ENCODE peak calls at places on chromosomes 1 and 21, in nine cellular contexts. K is ovary; P is testis; C is esophagus squamous epithelium; M is HCT116; X is kidney; J is fibroblast of lung; F is CD4-positive, CD25-positive, alpha-beta regulatory T cell; O is GM23248. U is an unnamed sample. For H3K4me1, the result is how much of the 10 kb centered on the place peaks cover.

GRCh38 chr1:22827666-22828065 is 117.0 kb downstream of the EPHB2 start:
- DNase-seq in K (no peak), P (no peak), C (no peak), M (no peak), X (peak), J (no peak), F (no peak), O (no peak), U (no peak)

GRCh38 chr1:118989006-118989736 is 1.0 kb upstream of the TBX15 start:
- DNase-seq in K (no peak), P (no peak), C (no peak), M (no peak), X (no peak), J (no peak), F (no peak), O (peak), U (no peak)

GRCh38 chr21:17463441-17463840 is 49.4 kb upstream of the CXADR start:
- DNase-seq in K (no peak), P (peak), C (no peak), M (no peak), X (no peak), J (peak), F (no peak), O (peak), U (no peak)

GRCh38 chr1:55827350-55827749 is 612.2 kb upstream of the USP24 start:
- DNase-seq in K (peak), P (no peak), C (no peak), M (no peak), X (no peak), J (peak), F (no peak), O (peak), U (no peak)

GRCh38 chr1:3553166-3553939 is 58.0 kb downstream of the MEGF6 start:
- DNase-seq in K (peak), P (peak), C (no peak), M (no peak), X (no peak), J (no peak), F (no peak), O (peak), U (peak)

GRCh38 chr1:32541064-32541566 is 1.9 kb downstream of the ZBTB8A start:
- DNase-seq in K (no peak), P (no peak), C (no peak), M (no peak), X (no peak), J (no peak), F (no peak), O (no peak), U (no peak)

GRCh38 chr1:246284021-246284420 is 223.1 kb downstream of the SMYD3 start:
- DNase-seq in K (no peak), P (no peak), C (no peak), M (no peak), X (no peak), J (peak), F (no peak), O (no peak), U (no peak)

GRCh38 chr1:163231385-163231784 is 28.7 kb upstream of the RGS5 start:
- DNase-seq in K (no peak), P (no peak), C (no peak), M (no peak), X (no peak), J (peak), F (no peak), O (peak), U (no peak)

GRCh38 chr1:24949331-24949881 is 19.3 kb upstream of the RUNX3 start:
- DNase-seq in K (no peak), P (no peak), C (no peak), M (no peak), X (no peak), J (peak), F (no peak), O (peak), U (no peak)

GRCh38 chr1:191438979-191439378 is 719.3 kb upstream of the RGS18 start:
- DNase-seq in K (no peak), P (no peak), C (no peak), M (no peak), X (no peak), J (no peak), F (no peak), O (no peak), U (no peak)

GRCh38 chr1:211735208-211736170 is 60.1 kb upstream of the NEK2 start:
- DNase-seq in K (peak), P (peak), C (no peak), M (peak), X (no peak), J (peak), F (no peak), O (peak), U (peak)

GRCh38 chr1:24486296-24487065 is 16.2 kb upstream of the RCAN3 start:
- DNase-seq in K (no peak), P (no peak), C (no peak), M (no peak), X (no peak), J (no peak), F (peak), O (no peak), U (no peak)

GRCh38 chr1:92934395-92935378 is 26.6 kb downstream of the DIPK1A start:
- DNase-seq in K (no peak), P (peak), C (no peak), M (no peak), X (peak), J (peak), F (no peak), O (peak), U (peak)

GRCh38 chr1:197073978-197074377 is 6.9 kb upstream of the F13B start:
- DNase-seq in K (no peak), P (no peak), C (no peak), M (no peak), X (no peak), J (no peak), F (no peak), O (no peak), U (no peak)

GRCh38 chr1:179807291-179807690 is 64.2 kb downstream of the FAM163A start:
- DNase-seq in K (no peak), P (no peak), C (no peak), M (no peak), X (no peak), J (no peak), F (no peak), O (no peak), U (no peak)

GRCh38 chr1:155321577-155322497 is 1.1 kb downstream of the RUSC1 start:
- DNase-seq in K (peak), P (no peak), C (no peak), M (no peak), X (no peak), J (no peak), F (no peak), O (peak), U (no peak)

GRCh38 chr1:158972841-158973240 is 36.9 kb upstream of the IFI16 start:
- DNase-seq in K (no peak), P (peak), C (no peak), M (no peak), X (no peak), J (no peak), F (no peak), O (no peak), U (no peak)

GRCh38 chr1:81484284-81484683 is 316.4 kb upstream of the ADGRL2 start:
- DNase-seq in K (no peak), P (no peak), C (no peak), M (no peak), X (no peak), J (no peak), F (no peak), O (no peak), U (no peak)

GRCh38 chr21:32257952-32258785 is 20.7 kb downstream of the MIS18A start:
- DNase-seq in K (peak), P (peak), C (no peak), M (peak), X (no peak), J (peak), F (no peak), O (peak), U (peak)

GRCh38 chr1:84406209-84406917 is 8.1 kb downstream of the DNASE2B start:
- DNase-seq in K (no peak), P (peak), C (no peak), M (peak), X (no peak), J (peak), F (no peak), O (peak), U (no peak)

GRCh38 chr1:247445775-247446364 is 12.0 kb downstream of the OR2B11 start:
- DNase-seq in K (no peak), P (peak), C (no peak), M (no peak), X (no peak), J (no peak), F (no peak), O (no peak), U (no peak)

GRCh38 chr1:30868833-30869435 is 39.6 kb downstream of the SDC3 start:
- DNase-seq in K (no peak), P (no peak), C (no peak), M (no peak), X (peak), J (no peak), F (no peak), O (no peak), U (no peak)

GRCh38 chr1:17531682-17532487 is 7.6 kb upstream of the ARHGEF10L start:
- DNase-seq in K (peak), P (peak), C (no peak), M (peak), X (peak), J (peak), F (no peak), O (peak), U (no peak)

GRCh38 chr1:89382479-89382878 is 18.6 kb downstream of the GBP6 start:
- DNase-seq in K (no peak), P (no peak), C (no peak), M (no peak), X (no peak), J (no peak), F (no peak), O (no peak), U (no peak)

GRCh38 chr1:20197329-20197791 is 11.0 kb upstream of the PLA2G2C start:
- DNase-seq in K (no peak), P (no peak), C (no peak), M (no peak), X (no peak), J (no peak), F (no peak), O (no peak), U (no peak)

GRCh38 chr1:41739061-41739955 is 179.4 kb downstream of the HIVEP3 start:
- DNase-seq in K (peak), P (peak), C (peak), M (no peak), X (peak), J (no peak), F (peak), O (no peak), U (no peak)

GRCh38 chr1:41053324-41053723 is 31.8 kb upstream of the SLFNL1 start:
- DNase-seq in K (no peak), P (no peak), C (no peak), M (no peak), X (no peak), J (no peak), F (no peak), O (no peak), U (no peak)

GRCh38 chr21:25961042-25961441 is 209.5 kb downstream of the APP start:
- DNase-seq in K (no peak), P (no peak), C (no peak), M (no peak), X (no peak), J (no peak), F (no peak), O (no peak), U (no peak)

GRCh38 chr1:160136121-160136925 is 15.1 kb upstream of the ATP1A4 start:
- DNase-seq in K (no peak), P (no peak), C (no peak), M (no peak), X (no peak), J (no peak), F (no peak), O (no peak), U (no peak)

GRCh38 chr1:106875622-106876021 is 180.9 kb upstream of the PRMT6 start:
- DNase-seq in K (no peak), P (no peak), C (no peak), M (no peak), X (no peak), J (no peak), F (no peak), O (no peak), U (no peak)

GRCh38 chr1:99557556-99558256 is 88.2 kb upstream of the PALMD start:
- DNase-seq in K (no peak), P (no peak), C (no peak), M (no peak), X (no peak), J (peak), F (no peak), O (peak), U (no peak)

GRCh38 chr1:10509823-10510509 is 35.2 kb downstream of the PEX14 start:
- DNase-seq in K (no peak), P (no peak), C (no peak), M (no peak), X (no peak), J (no peak), F (no peak), O (no peak), U (no peak)
- H3K4me1 ChIP-seq in K (under half), P (under half), C (half or more), M (under half), X (under half), J (under half), F (half or more), O (under half), U (under half)

GRCh38 chr1:203800001-203800400 is 4.6 kb downstream of the ZBED6 start:
- DNase-seq in K (no peak), P (no peak), C (no peak), M (no peak), X (no peak), J (no peak), F (no peak), O (no peak), U (no peak)
- H3K4me1 ChIP-seq in K (under half), P (under half), C (half or more), M (under half), X (under half), J (under half), F (half or more), O (half or more), U (under half)

GRCh38 chr1:91803133-91803532 is 82.8 kb downstream of the TGFBR3 start:
- DNase-seq in K (no peak), P (no peak), C (no peak), M (no peak), X (no peak), J (no peak), F (no peak), O (peak), U (no peak)
- H3K4me1 ChIP-seq in K (under half), P (half or more), C (half or more), M (under half), X (under half), J (under half), F (under half), O (under half), U (under half)

DNA sequence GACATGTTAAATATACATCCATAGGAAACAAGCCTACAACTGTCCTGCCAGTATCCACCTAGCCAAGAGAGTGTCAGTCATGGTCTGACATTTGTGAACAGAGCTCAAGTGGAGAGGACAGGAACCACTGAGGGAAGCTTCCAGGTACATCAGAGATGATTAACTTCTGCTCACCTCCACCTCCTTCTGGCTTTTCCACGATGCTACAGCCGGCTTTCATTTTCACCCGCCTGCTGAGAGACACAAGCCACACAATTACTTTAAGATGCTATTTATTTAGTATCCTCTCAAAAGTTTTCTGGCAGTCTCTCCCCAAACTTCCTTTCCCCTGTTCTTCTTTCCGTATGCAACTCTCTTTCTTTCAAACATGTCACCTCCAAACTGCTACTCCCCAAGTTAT is 2.1 kb downstream of the ETV3 start:
- DNase-seq in K (no peak), P (no peak), C (no peak), M (no peak), X (no peak), J (no peak), F (no peak), O (no peak), U (no peak)
- H3K4me1 ChIP-seq in K (under half), P (under half), C (half or more), M (under half), X (under half), J (under half), F (half or more), O (under half), U (under half)

GRCh38 chr1:228094432-228095016 is 8.6 kb downstream of the C1orf35 start:
- DNase-seq in K (no peak), P (no peak), C (no peak), M (no peak), X (peak), J (no peak), F (no peak), O (no peak), U (no peak)
- H3K4me1 ChIP-seq in K (under half), P (under half), C (half or more), M (under half), X (under half), J (under half), F (under half), O (under half), U (under half)

GRCh38 chr1:116508984-116509980 is 61.5 kb downstream of the CD58 start:
- DNase-seq in K (no peak), P (no peak), C (no peak), M (peak), X (no peak), J (peak), F (no peak), O (peak), U (no peak)
- H3K4me1 ChIP-seq in K (under half), P (under half), C (half or more), M (half or more), X (under half), J (under half), F (half or more), O (under half), U (under half)